ENCODE peak calls at places on chromosomes 6 and 20, in seven cellular contexts. N is effector memory CD4-positive, alpha-beta T cell; D is fibroblast of gingiva; X is SW 1271; C is stomach; K is DMS153; B is stimulated activated CD8-positive, alpha-beta memory T cell treated with anti-CD3 and anti-CD28 coated beads, Interleukin-15, amount 100 ng/mL, for 4 hours. G is an unnamed sample.

GRCh38 chr6:93105017-93105416 is 314.3 kb downstream of the EPHA7 start:
- DNase-seq in N (no peak), D (no peak), X (no peak), C (no peak), K (no peak), B (no peak), G (no peak)

GRCh38 chr6:154567695-154568220 is 57.3 kb upstream of the CNKSR3 start:
- DNase-seq in N (no peak), D (no peak), X (no peak), C (no peak), K (peak; percentile 94), B (no peak), G (no peak)

GRCh38 chr20:44180814-44181213 is 6.2 kb downstream of the JPH2 start:
- DNase-seq in N (no peak), D (no peak), X (no peak), C (no peak), K (no peak), B (no peak), G (no peak)

GRCh38 chr6:37816599-37817375 is 2.7 kb upstream of the ZFAND3 start:
- DNase-seq in N (no peak), D (no peak), X (no peak), C (no peak), K (no peak), B (no peak), G (no peak)

GRCh38 chr6:109772961-109773431 is 81.9 kb downstream of the FIG4 start:
- DNase-seq in N (no peak), D (peak; percentile 29), X (no peak), C (peak; percentile 47), K (peak; percentile 32), B (no peak), G (no peak)

GRCh38 chr20:15639839-15640238 is 933.4 kb downstream of the KIF16B start:
- DNase-seq in N (no peak), D (no peak), X (no peak), C (no peak), K (no peak), B (no peak), G (no peak)

GRCh38 chr6:129189266-129189665 is 306.3 kb downstream of the LAMA2 start:
- DNase-seq in N (no peak), D (no peak), X (no peak), C (no peak), K (no peak), B (no peak), G (no peak)

GRCh38 chr6:1436334-1437306 is 47.2 kb downstream of the FOXF2 start:
- DNase-seq in N (no peak), D (peak; percentile 65), X (peak; percentile 19), C (peak; percentile 33), K (no peak), B (no peak), G (no peak)

GRCh38 chr6:105272783-105273182 is 93.0 kb upstream of the POPDC3 start:
- DNase-seq in N (no peak), D (peak; percentile 21), X (no peak), C (peak; percentile 74), K (no peak), B (no peak), G (no peak)

GRCh38 chr20:62133864-62134263 is 9.3 kb downstream of the PSMA7 start:
- DNase-seq in N (no peak), D (no peak), X (no peak), C (no peak), K (no peak), B (no peak), G (no peak)

GRCh38 chr6:40112350-40112749 is 178.1 kb upstream of the MOCS1 start:
- DNase-seq in N (no peak), D (no peak), X (no peak), C (no peak), K (no peak), B (no peak), G (no peak)

GRCh38 chr6:97947841-97948240 is 664.8 kb upstream of the MMS22L start:
- DNase-seq in N (no peak), D (no peak), X (peak; percentile 36), C (peak; percentile 71), K (peak; percentile 80), B (no peak), G (no peak)

GRCh38 chr6:127554435-127555006 is 22.5 kb upstream of the C6orf58 start:
- DNase-seq in N (no peak), D (peak; percentile 36), X (no peak), C (peak; percentile 48), K (peak; percentile 26), B (no peak), G (no peak)

GRCh38 chr20:18224968-18225568 is 63.3 kb upstream of the ZNF133 start:
- DNase-seq in N (no peak), D (peak; percentile 62), X (no peak), C (peak; percentile 48), K (no peak), B (no peak), G (no peak)

GRCh38 chr6:100633096-100633766 is 168.5 kb upstream of the SIM1 start:
- DNase-seq in N (no peak), D (peak; percentile 78), X (no peak), C (no peak), K (peak; percentile 7), B (no peak), G (no peak)

GRCh38 chr20:62801284-62802010 is 3.2 kb upstream of the OGFR start:
- DNase-seq in N (no peak), D (no peak), X (no peak), C (no peak), K (no peak), B (no peak), G (no peak)

G was measured in esophagus squamous epithelium.